ENCODE peak calls at places on chromosomes 7 and 10, in four cellular contexts. S is prostate gland; F is tibial artery; C is activated CD8-positive, alpha-beta T cell treated with anti-CD3 and anti-CD28 coated beads for 36 hours. A is an unnamed sample.

GRCh38 chr10:69324583-69324982 is 46.3 kb downstream of the HK1 start:
- DNase-seq in S (no peak), C (no peak), F (no peak), A (no peak)

GRCh38 chr10:89301231-89301630 is 615 bp upstream of the IFIT2 start:
- DNase-seq in F (peak; percentile 43), C (no peak), S (no peak), A (no peak)

GRCh38 chr10:119370046-119370770 is 162.8 kb downstream of the GRK5 start:
- DNase-seq in F (no peak), S (no peak), C (no peak), A (no peak)

GRCh38 chr10:113151178-113151577 is 201.1 kb downstream of the TCF7L2 start:
- DNase-seq in C (no peak), F (no peak), S (no peak), A (no peak)

GRCh38 chr10:64215088-64215487 is 693.9 kb downstream of the REEP3 start:
- DNase-seq in C (no peak), S (no peak), F (no peak), A (no peak)

GRCh38 chr7:114929570-114929969 is 7.7 kb downstream of the MDFIC start:
- DNase-seq in C (no peak), S (no peak), F (no peak), A (no peak)

GRCh38 chr10:122931088-122931958 is 20.9 kb downstream of the FAM24A start:
- DNase-seq in F (no peak), C (no peak), S (no peak), A (no peak)

GRCh38 chr7:17774248-17774647 is 166.0 kb downstream of the SNX13 start:
- DNase-seq in S (no peak), F (no peak), C (no peak), A (no peak)

GRCh38 chr10:34618611-34619010 is 196.5 kb downstream of the PARD3 start:
- DNase-seq in C (no peak), F (no peak), S (no peak), A (no peak)

GRCh38 chr10:86363833-86364511 is 2.6 kb downstream of the GRID1 start:
- DNase-seq in F (peak; percentile 18), S (no peak), C (peak; percentile 26), A (no peak)

GRCh38 chr7:41886906-41887311 is 184.0 kb upstream of the INHBA start:
- DNase-seq in S (no peak), F (peak; percentile 70), C (no peak), A (no peak)

GRCh38 chr7:32427769-32428291 is 62.4 kb downstream of the LSM5 start:
- DNase-seq in C (peak; percentile 83), F (peak; percentile 28), S (peak; percentile 22), A (peak; percentile 93)

GRCh38 chr7:7573701-7574100 is 7.0 kb downstream of the MIOS start:
- DNase-seq in C (no peak), F (no peak), S (no peak), A (no peak)

GRCh38 chr7:77823787-77824186 is 25.2 kb downstream of the PHTF2 start:
- DNase-seq in S (no peak), C (no peak), F (no peak), A (no peak)

GRCh38 chr10:113303747-113304146 is 249.1 kb upstream of the HABP2 start:
- DNase-seq in F (no peak), S (no peak), C (no peak), A (no peak)

GRCh38 chr7:17661982-17662585 is 278.2 kb downstream of the SNX13 start:
- DNase-seq in S (no peak), C (no peak), F (no peak), A (no peak)

GRCh38 chr7:83648464-83649241 is at the start of gene SEMA3E:
- DNase-seq in S (peak; percentile 38), F (no peak), C (no peak), A (peak; percentile 40)

GRCh38 chr10:131089861-131090260 is 221.7 kb downstream of the TCERG1L start:
- DNase-seq in S (no peak), F (no peak), C (no peak), A (no peak)

GRCh38 chr10:78025685-78026364 is 3.5 kb downstream of the POLR3A start:
- DNase-seq in F (no peak), C (no peak), S (no peak), A (no peak)

GRCh38 chr10:96758423-96758822 is 38.1 kb upstream of the PIK3AP1 start:
- DNase-seq in C (no peak), F (peak; percentile 28), S (no peak), A (no peak)

GRCh38 chr10:114684085-114684821 is 26.2 kb upstream of the ABLIM1 start:
- DNase-seq in S (no peak), C (no peak), F (peak; percentile 43), A (no peak)

DNA sequence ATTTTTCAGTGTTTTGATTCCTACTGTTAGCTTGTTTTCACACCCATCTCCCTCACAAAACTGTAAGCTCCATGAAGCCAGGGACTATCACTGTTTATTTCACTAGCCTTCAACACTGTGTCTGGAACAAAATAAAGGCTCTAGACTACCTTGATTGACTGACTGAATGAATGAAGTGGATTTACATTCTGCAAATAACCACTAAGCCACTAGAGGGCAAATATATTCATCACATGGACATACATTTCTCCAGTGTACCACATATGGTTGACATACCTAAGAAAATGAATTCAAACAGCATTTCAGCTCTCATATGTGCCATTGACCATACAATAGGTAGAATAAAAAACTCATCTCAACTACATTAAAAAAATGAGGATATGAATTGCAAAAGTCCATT is 185.9 kb downstream of the RAB11FIP2 start:
- DNase-seq in C (no peak), S (no peak), F (no peak), A (no peak)
- TF ChIP-seq CTCF in C (peak; percentile 21), S (no peak), F (no peak), A (peak; percentile 53)

DNA sequence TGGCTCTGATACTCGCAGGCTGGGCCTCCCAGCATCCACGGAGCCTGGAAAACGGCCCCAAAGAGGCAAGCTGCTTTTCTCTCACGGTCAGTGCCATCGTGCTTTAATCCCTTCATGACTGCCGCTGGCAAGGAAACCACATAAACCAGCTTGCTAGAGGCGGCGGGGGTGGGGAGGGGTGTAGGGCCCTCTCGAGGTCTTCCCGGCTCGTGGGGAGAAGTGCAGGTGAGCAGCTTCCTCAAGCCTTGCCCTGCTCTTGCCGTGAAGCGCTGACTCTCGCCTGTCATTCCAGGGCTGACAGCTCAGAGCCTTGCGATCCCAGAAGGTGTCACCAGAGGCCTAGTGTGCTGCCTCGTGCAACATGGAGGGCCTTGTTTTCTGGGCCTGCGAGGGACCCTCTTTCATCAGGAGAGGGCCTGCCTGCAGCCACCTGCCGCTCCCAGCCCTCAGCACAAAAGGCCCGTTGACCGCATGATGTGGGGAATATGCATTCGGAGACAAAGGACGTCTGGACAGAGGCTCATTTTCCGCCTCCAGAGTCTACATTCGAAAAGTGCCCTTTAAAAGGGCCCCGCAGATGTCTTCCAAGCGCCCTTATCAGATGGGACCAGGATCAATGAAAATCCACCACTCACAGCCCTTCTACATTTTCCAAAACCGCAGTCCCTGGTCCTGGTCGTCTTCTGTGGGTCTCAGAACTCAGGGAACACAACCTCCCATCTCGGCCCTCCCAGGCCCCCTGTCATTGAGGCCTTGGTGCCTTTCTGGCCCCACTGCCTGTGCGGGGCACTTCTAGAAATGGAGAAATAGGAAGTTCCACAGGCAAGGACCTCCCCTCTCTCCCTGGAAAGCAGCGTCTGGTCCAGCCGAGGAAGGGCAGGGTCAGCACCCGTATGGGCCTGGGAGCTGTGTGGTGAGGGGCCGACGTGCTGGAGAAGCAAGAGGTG is 58.7 kb downstream of the ZRANB1 start:
- DNase-seq in S (peak; percentile 64), C (no peak), F (peak; percentile 41), A (no peak)
- TF ChIP-seq CTCF in S (peak; percentile 25), C (no peak), F (peak; percentile 22), A (no peak)

DNA sequence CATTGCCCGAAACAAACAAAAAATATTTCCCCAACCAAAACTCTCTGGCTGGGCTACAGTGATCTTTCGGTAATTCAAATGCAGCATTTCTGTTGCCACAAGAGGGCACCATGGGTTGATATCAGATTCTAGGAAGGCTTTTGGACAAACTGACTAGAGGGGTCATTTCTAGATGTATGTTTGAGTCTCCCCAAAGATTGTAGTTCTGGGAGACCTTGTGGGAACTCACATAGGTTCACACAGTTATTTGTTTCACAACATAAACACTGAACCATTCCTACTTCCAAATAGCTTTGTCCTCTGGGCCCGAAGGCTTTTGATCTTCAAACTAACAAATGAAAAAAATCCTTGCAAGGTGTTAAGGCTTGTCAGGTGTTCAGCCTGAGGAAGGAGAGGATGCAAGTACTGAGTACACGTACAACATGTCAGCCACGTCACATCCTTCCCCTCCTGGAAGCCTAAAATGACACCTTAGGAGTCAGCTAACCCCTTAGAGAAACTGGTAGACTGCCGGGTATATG is 37.0 kb upstream of the IL15RA start:
- DNase-seq in S (peak; percentile 26), C (peak; percentile 83), F (peak; percentile 84), A (no peak)
- TF ChIP-seq CTCF in S (peak; percentile 54), C (peak; percentile 70), F (peak; percentile 63), A (peak; percentile 56)

DNA sequence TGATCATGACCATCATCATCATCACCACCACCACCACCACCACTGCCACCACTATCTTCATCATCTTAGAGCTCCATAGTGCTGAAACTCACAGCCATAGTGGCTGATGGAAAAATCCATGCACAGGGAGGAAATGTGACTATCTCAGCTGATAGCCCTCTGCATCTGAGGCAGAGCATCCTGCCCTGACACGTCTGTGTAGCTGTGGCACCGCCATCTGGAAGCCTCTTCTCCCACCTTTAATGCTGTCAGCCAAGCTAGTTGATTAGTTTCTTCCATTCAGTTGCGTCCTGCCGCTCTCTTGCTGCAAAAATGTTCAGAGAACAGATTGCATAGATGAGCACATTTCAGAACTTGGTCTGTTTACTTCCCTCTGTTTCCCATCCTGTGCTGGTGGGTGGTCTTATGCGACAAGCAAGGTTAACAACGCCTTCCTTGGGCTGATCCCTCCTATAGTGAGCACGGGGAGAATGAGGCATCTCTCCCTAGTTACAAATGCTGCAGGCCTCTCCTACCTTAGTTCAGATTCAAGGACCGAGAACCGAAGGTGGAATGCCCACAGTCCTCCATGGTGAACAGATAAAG is 478.6 kb downstream of the PLXNA4 start:
- DNase-seq in F (peak; percentile 1), C (no peak), S (no peak), A (no peak)
- TF ChIP-seq CTCF in F (no peak), C (no peak), S (no peak), A (no peak)

GRCh38 chr10:79129361-79129997 is 60.7 kb downstream of the ZMIZ1 start:
- DNase-seq in F (no peak), S (no peak), C (no peak), A (no peak)
- TF ChIP-seq CTCF in F (no peak), S (no peak), C (no peak), A (no peak)

GRCh38 chr7:106367018-106367420 is 82.2 kb upstream of the NAMPT start:
- DNase-seq in C (no peak), F (no peak), S (no peak), A (no peak)
- TF ChIP-seq CTCF in C (no peak), F (peak; percentile 7), S (no peak), A (no peak)

A was measured in mesothelial cell of epicardium.